ENCODE peak calls at places on chromosomes 12 and 14, in eight cellular contexts. One of them, this sample, is unnamed.

GRCh38 chr14:25042362-25043299 is 7.3 kb downstream of the STXBP6 start:
- DNase-seq in NCI-H2081: no peak
- DNase-seq in choroid plexus epithelial cell: peak; percentile 87
- DNase-seq in activated T-cell treated with anti-CD3 and anti-CD28 coated beads for 48 hours: no peak
- DNase-seq in NCI-H774: no peak
- DNase-seq in C1 segment of cervical spinal cord: no peak
- DNase-seq in left ventricle myocardium inferior: no peak
- DNase-seq in stimulated activated CD4-positive, alpha-beta T cell treated with anti-CD3 and anti-CD28 coated beads, Interleukin-15, amount 100 ng/mL, for 1 hour: no peak
- DNase-seq in this sample: no peak

GRCh38 chr14:29919845-29920244 is 7.8 kb downstream of the PRKD1 start:
- DNase-seq in stimulated activated CD4-positive, alpha-beta T cell treated with anti-CD3 and anti-CD28 coated beads, Interleukin-15, amount 100 ng/mL, for 1 hour: no peak
- DNase-seq in left ventricle myocardium inferior: no peak
- DNase-seq in NCI-H774: no peak
- DNase-seq in activated T-cell treated with anti-CD3 and anti-CD28 coated beads for 48 hours: no peak
- DNase-seq in NCI-H2081: no peak
- DNase-seq in C1 segment of cervical spinal cord: no peak
- DNase-seq in choroid plexus epithelial cell: no peak
- DNase-seq in this sample: no peak

GRCh38 chr12:71410844-71411243 is 28.8 kb upstream of the LGR5 start:
- DNase-seq in C1 segment of cervical spinal cord: no peak
- DNase-seq in choroid plexus epithelial cell: no peak
- DNase-seq in activated T-cell treated with anti-CD3 and anti-CD28 coated beads for 48 hours: no peak
- DNase-seq in NCI-H2081: no peak
- DNase-seq in NCI-H774: no peak
- DNase-seq in stimulated activated CD4-positive, alpha-beta T cell treated with anti-CD3 and anti-CD28 coated beads, Interleukin-15, amount 100 ng/mL, for 1 hour: no peak
- DNase-seq in left ventricle myocardium inferior: no peak
- DNase-seq in this sample: no peak

GRCh38 chr12:63967358-63967757 is 122.9 kb downstream of the SRGAP1 start:
- DNase-seq in NCI-H2081: no peak
- DNase-seq in choroid plexus epithelial cell: peak; percentile 68
- DNase-seq in left ventricle myocardium inferior: no peak
- DNase-seq in C1 segment of cervical spinal cord: no peak
- DNase-seq in stimulated activated CD4-positive, alpha-beta T cell treated with anti-CD3 and anti-CD28 coated beads, Interleukin-15, amount 100 ng/mL, for 1 hour: no peak
- DNase-seq in NCI-H774: no peak
- DNase-seq in activated T-cell treated with anti-CD3 and anti-CD28 coated beads for 48 hours: no peak
- DNase-seq in this sample: no peak

GRCh38 chr12:24822121-24822899 is 126.6 kb downstream of the BCAT1 start:
- DNase-seq in choroid plexus epithelial cell: peak; percentile 97
- DNase-seq in NCI-H774: no peak
- DNase-seq in C1 segment of cervical spinal cord: no peak
- DNase-seq in activated T-cell treated with anti-CD3 and anti-CD28 coated beads for 48 hours: no peak
- DNase-seq in left ventricle myocardium inferior: no peak
- DNase-seq in NCI-H2081: no peak
- DNase-seq in stimulated activated CD4-positive, alpha-beta T cell treated with anti-CD3 and anti-CD28 coated beads, Interleukin-15, amount 100 ng/mL, for 1 hour: no peak
- DNase-seq in this sample: no peak

GRCh38 chr12:116336542-116337065 is 59.1 kb upstream of the MED13L start:
- DNase-seq in NCI-H2081: no peak
- DNase-seq in choroid plexus epithelial cell: peak; percentile 52
- DNase-seq in C1 segment of cervical spinal cord: no peak
- DNase-seq in left ventricle myocardium inferior: no peak
- DNase-seq in NCI-H774: no peak
- DNase-seq in stimulated activated CD4-positive, alpha-beta T cell treated with anti-CD3 and anti-CD28 coated beads, Interleukin-15, amount 100 ng/mL, for 1 hour: no peak
- DNase-seq in activated T-cell treated with anti-CD3 and anti-CD28 coated beads for 48 hours: no peak
- DNase-seq in this sample: no peak

GRCh38 chr14:53330441-53330840 is 177.3 kb upstream of the DDHD1 start:
- DNase-seq in choroid plexus epithelial cell: no peak
- DNase-seq in activated T-cell treated with anti-CD3 and anti-CD28 coated beads for 48 hours: no peak
- DNase-seq in C1 segment of cervical spinal cord: no peak
- DNase-seq in NCI-H2081: no peak
- DNase-seq in stimulated activated CD4-positive, alpha-beta T cell treated with anti-CD3 and anti-CD28 coated beads, Interleukin-15, amount 100 ng/mL, for 1 hour: no peak
- DNase-seq in NCI-H774: no peak
- DNase-seq in left ventricle myocardium inferior: no peak
- DNase-seq in this sample: no peak

GRCh38 chr12:119645535-119646059 is 22.3 kb upstream of the PRKAB1 start:
- DNase-seq in NCI-H2081: no peak
- DNase-seq in activated T-cell treated with anti-CD3 and anti-CD28 coated beads for 48 hours: no peak
- DNase-seq in choroid plexus epithelial cell: no peak
- DNase-seq in C1 segment of cervical spinal cord: no peak
- DNase-seq in NCI-H774: no peak
- DNase-seq in stimulated activated CD4-positive, alpha-beta T cell treated with anti-CD3 and anti-CD28 coated beads, Interleukin-15, amount 100 ng/mL, for 1 hour: no peak
- DNase-seq in left ventricle myocardium inferior: no peak
- DNase-seq in this sample: no peak

GRCh38 chr14:106372870-106373657 is 846.7 kb downstream of the TMEM121 start:
- DNase-seq in C1 segment of cervical spinal cord: no peak
- DNase-seq in choroid plexus epithelial cell: no peak
- DNase-seq in left ventricle myocardium inferior: peak; percentile 21
- DNase-seq in stimulated activated CD4-positive, alpha-beta T cell treated with anti-CD3 and anti-CD28 coated beads, Interleukin-15, amount 100 ng/mL, for 1 hour: peak; percentile 63
- DNase-seq in NCI-H2081: peak; percentile 41
- DNase-seq in NCI-H774: peak; percentile 62
- DNase-seq in activated T-cell treated with anti-CD3 and anti-CD28 coated beads for 48 hours: peak; percentile 80
- DNase-seq in this sample: peak; percentile 74

GRCh38 chr12:49962861-49963765 is 1.4 kb downstream of the AQP5 start:
- DNase-seq in choroid plexus epithelial cell: no peak
- DNase-seq in NCI-H2081: peak; percentile 33
- DNase-seq in activated T-cell treated with anti-CD3 and anti-CD28 coated beads for 48 hours: no peak
- DNase-seq in NCI-H774: peak; percentile 61
- DNase-seq in stimulated activated CD4-positive, alpha-beta T cell treated with anti-CD3 and anti-CD28 coated beads, Interleukin-15, amount 100 ng/mL, for 1 hour: no peak
- DNase-seq in C1 segment of cervical spinal cord: no peak
- DNase-seq in left ventricle myocardium inferior: peak; percentile 71
- DNase-seq in this sample: no peak

GRCh38 chr12:113693693-113694092 is 222.0 kb upstream of the LHX5 start:
- DNase-seq in C1 segment of cervical spinal cord: no peak
- DNase-seq in NCI-H2081: no peak
- DNase-seq in NCI-H774: no peak
- DNase-seq in choroid plexus epithelial cell: no peak
- DNase-seq in stimulated activated CD4-positive, alpha-beta T cell treated with anti-CD3 and anti-CD28 coated beads, Interleukin-15, amount 100 ng/mL, for 1 hour: no peak
- DNase-seq in left ventricle myocardium inferior: no peak
- DNase-seq in activated T-cell treated with anti-CD3 and anti-CD28 coated beads for 48 hours: no peak
- DNase-seq in this sample: no peak

GRCh38 chr12:27331927-27332324 is 710 bp upstream of the BMAL2 start:
- DNase-seq in stimulated activated CD4-positive, alpha-beta T cell treated with anti-CD3 and anti-CD28 coated beads, Interleukin-15, amount 100 ng/mL, for 1 hour: no peak
- DNase-seq in C1 segment of cervical spinal cord: no peak
- DNase-seq in left ventricle myocardium inferior: no peak
- DNase-seq in NCI-H2081: no peak
- DNase-seq in choroid plexus epithelial cell: peak; percentile 4
- DNase-seq in activated T-cell treated with anti-CD3 and anti-CD28 coated beads for 48 hours: no peak
- DNase-seq in NCI-H774: no peak
- DNase-seq in this sample: no peak

GRCh38 chr14:67729072-67729561 is 27.4 kb downstream of the RDH12 start:
- DNase-seq in C1 segment of cervical spinal cord: no peak
- DNase-seq in left ventricle myocardium inferior: no peak
- DNase-seq in choroid plexus epithelial cell: peak; percentile 12
- DNase-seq in NCI-H774: no peak
- DNase-seq in stimulated activated CD4-positive, alpha-beta T cell treated with anti-CD3 and anti-CD28 coated beads, Interleukin-15, amount 100 ng/mL, for 1 hour: no peak
- DNase-seq in activated T-cell treated with anti-CD3 and anti-CD28 coated beads for 48 hours: no peak
- DNase-seq in NCI-H2081: no peak
- DNase-seq in this sample: no peak

GRCh38 chr12:117658226-117658625 is 296.8 kb upstream of the NOS1 start:
- DNase-seq in choroid plexus epithelial cell: no peak
- DNase-seq in left ventricle myocardium inferior: no peak
- DNase-seq in C1 segment of cervical spinal cord: no peak
- DNase-seq in NCI-H2081: no peak
- DNase-seq in activated T-cell treated with anti-CD3 and anti-CD28 coated beads for 48 hours: no peak
- DNase-seq in stimulated activated CD4-positive, alpha-beta T cell treated with anti-CD3 and anti-CD28 coated beads, Interleukin-15, amount 100 ng/mL, for 1 hour: no peak
- DNase-seq in NCI-H774: no peak
- DNase-seq in this sample: no peak

GRCh38 chr12:14264316-14264715 is 101.2 kb upstream of the ATF7IP start:
- DNase-seq in NCI-H2081: no peak
- DNase-seq in stimulated activated CD4-positive, alpha-beta T cell treated with anti-CD3 and anti-CD28 coated beads, Interleukin-15, amount 100 ng/mL, for 1 hour: no peak
- DNase-seq in left ventricle myocardium inferior: no peak
- DNase-seq in choroid plexus epithelial cell: no peak
- DNase-seq in activated T-cell treated with anti-CD3 and anti-CD28 coated beads for 48 hours: no peak
- DNase-seq in C1 segment of cervical spinal cord: no peak
- DNase-seq in NCI-H774: no peak
- DNase-seq in this sample: no peak

GRCh38 chr12:22856120-22856699 is 231.2 kb downstream of the ETNK1 start:
- DNase-seq in choroid plexus epithelial cell: peak; percentile 66
- DNase-seq in C1 segment of cervical spinal cord: no peak
- DNase-seq in NCI-H774: peak; percentile 35
- DNase-seq in stimulated activated CD4-positive, alpha-beta T cell treated with anti-CD3 and anti-CD28 coated beads, Interleukin-15, amount 100 ng/mL, for 1 hour: no peak
- DNase-seq in activated T-cell treated with anti-CD3 and anti-CD28 coated beads for 48 hours: no peak
- DNase-seq in NCI-H2081: peak; percentile 40
- DNase-seq in left ventricle myocardium inferior: no peak
- DNase-seq in this sample: no peak

GRCh38 chr14:59254911-59255545 is 66.6 kb downstream of the DAAM1 start:
- DNase-seq in choroid plexus epithelial cell: peak; percentile 66
- DNase-seq in NCI-H774: no peak
- DNase-seq in left ventricle myocardium inferior: no peak
- DNase-seq in stimulated activated CD4-positive, alpha-beta T cell treated with anti-CD3 and anti-CD28 coated beads, Interleukin-15, amount 100 ng/mL, for 1 hour: no peak
- DNase-seq in NCI-H2081: no peak
- DNase-seq in activated T-cell treated with anti-CD3 and anti-CD28 coated beads for 48 hours: no peak
- DNase-seq in C1 segment of cervical spinal cord: no peak
- DNase-seq in this sample: no peak

GRCh38 chr14:99080306-99080705 is 191.7 kb downstream of the BCL11B start:
- DNase-seq in choroid plexus epithelial cell: no peak
- DNase-seq in stimulated activated CD4-positive, alpha-beta T cell treated with anti-CD3 and anti-CD28 coated beads, Interleukin-15, amount 100 ng/mL, for 1 hour: no peak
- DNase-seq in activated T-cell treated with anti-CD3 and anti-CD28 coated beads for 48 hours: no peak
- DNase-seq in left ventricle myocardium inferior: no peak
- DNase-seq in NCI-H774: no peak
- DNase-seq in NCI-H2081: no peak
- DNase-seq in C1 segment of cervical spinal cord: no peak
- DNase-seq in this sample: no peak

GRCh38 chr14:105487986-105488777 is 1.5 kb downstream of the CRIP1 start:
- DNase-seq in stimulated activated CD4-positive, alpha-beta T cell treated with anti-CD3 and anti-CD28 coated beads, Interleukin-15, amount 100 ng/mL, for 1 hour: no peak
- DNase-seq in NCI-H2081: no peak
- DNase-seq in NCI-H774: no peak
- DNase-seq in C1 segment of cervical spinal cord: no peak
- DNase-seq in activated T-cell treated with anti-CD3 and anti-CD28 coated beads for 48 hours: no peak
- DNase-seq in choroid plexus epithelial cell: no peak
- DNase-seq in left ventricle myocardium inferior: peak; percentile 26
- DNase-seq in this sample: peak; percentile 16

GRCh38 chr12:95709152-95709551 is 81.4 kb downstream of the NTN4 start:
- DNase-seq in NCI-H2081: no peak
- DNase-seq in C1 segment of cervical spinal cord: no peak
- DNase-seq in stimulated activated CD4-positive, alpha-beta T cell treated with anti-CD3 and anti-CD28 coated beads, Interleukin-15, amount 100 ng/mL, for 1 hour: no peak
- DNase-seq in choroid plexus epithelial cell: no peak
- DNase-seq in left ventricle myocardium inferior: no peak
- DNase-seq in NCI-H774: no peak
- DNase-seq in activated T-cell treated with anti-CD3 and anti-CD28 coated beads for 48 hours: no peak
- DNase-seq in this sample: no peak

GRCh38 chr12:62738105-62738504 is 196.8 kb downstream of the PPM1H start:
- DNase-seq in left ventricle myocardium inferior: no peak
- DNase-seq in NCI-H774: no peak
- DNase-seq in stimulated activated CD4-positive, alpha-beta T cell treated with anti-CD3 and anti-CD28 coated beads, Interleukin-15, amount 100 ng/mL, for 1 hour: no peak
- DNase-seq in NCI-H2081: no peak
- DNase-seq in C1 segment of cervical spinal cord: no peak
- DNase-seq in choroid plexus epithelial cell: peak; percentile 40
- DNase-seq in activated T-cell treated with anti-CD3 and anti-CD28 coated beads for 48 hours: no peak
- DNase-seq in this sample: no peak

GRCh38 chr12:2640709-2641108 is 154.1 kb upstream of the FKBP4 start:
- DNase-seq in left ventricle myocardium inferior: peak; percentile 40
- DNase-seq in stimulated activated CD4-positive, alpha-beta T cell treated with anti-CD3 and anti-CD28 coated beads, Interleukin-15, amount 100 ng/mL, for 1 hour: no peak
- DNase-seq in choroid plexus epithelial cell: peak; percentile 95
- DNase-seq in NCI-H2081: no peak
- DNase-seq in NCI-H774: no peak
- DNase-seq in C1 segment of cervical spinal cord: no peak
- DNase-seq in activated T-cell treated with anti-CD3 and anti-CD28 coated beads for 48 hours: peak; percentile 24
- DNase-seq in this sample: no peak

GRCh38 chr12:108312073-108312884 is 26.8 kb downstream of the CMKLR1 start:
- DNase-seq in activated T-cell treated with anti-CD3 and anti-CD28 coated beads for 48 hours: no peak
- DNase-seq in choroid plexus epithelial cell: no peak
- DNase-seq in stimulated activated CD4-positive, alpha-beta T cell treated with anti-CD3 and anti-CD28 coated beads, Interleukin-15, amount 100 ng/mL, for 1 hour: no peak
- DNase-seq in NCI-H2081: no peak
- DNase-seq in NCI-H774: no peak
- DNase-seq in left ventricle myocardium inferior: no peak
- DNase-seq in C1 segment of cervical spinal cord: no peak
- DNase-seq in this sample: no peak

GRCh38 chr12:122871851-122872785 is 23.8 kb downstream of the VPS37B start:
- DNase-seq in C1 segment of cervical spinal cord: peak; percentile 57
- DNase-seq in NCI-H774: peak; percentile 12
- DNase-seq in left ventricle myocardium inferior: peak; percentile 60
- DNase-seq in choroid plexus epithelial cell: peak; percentile 82
- DNase-seq in NCI-H2081: peak; percentile 91
- DNase-seq in stimulated activated CD4-positive, alpha-beta T cell treated with anti-CD3 and anti-CD28 coated beads, Interleukin-15, amount 100 ng/mL, for 1 hour: no peak
- DNase-seq in activated T-cell treated with anti-CD3 and anti-CD28 coated beads for 48 hours: peak; percentile 63
- DNase-seq in this sample: no peak

GRCh38 chr14:97887690-97888089 is 1090.5 kb downstream of the VRK1 start:
- DNase-seq in activated T-cell treated with anti-CD3 and anti-CD28 coated beads for 48 hours: no peak
- DNase-seq in left ventricle myocardium inferior: no peak
- DNase-seq in C1 segment of cervical spinal cord: no peak
- DNase-seq in NCI-H2081: no peak
- DNase-seq in NCI-H774: no peak
- DNase-seq in choroid plexus epithelial cell: no peak
- DNase-seq in stimulated activated CD4-positive, alpha-beta T cell treated with anti-CD3 and anti-CD28 coated beads, Interleukin-15, amount 100 ng/mL, for 1 hour: no peak
- DNase-seq in this sample: no peak

GRCh38 chr14:92397140-92397815 is 74.3 kb downstream of the SLC24A4 start:
- DNase-seq in left ventricle myocardium inferior: no peak
- DNase-seq in activated T-cell treated with anti-CD3 and anti-CD28 coated beads for 48 hours: no peak
- DNase-seq in NCI-H774: no peak
- DNase-seq in stimulated activated CD4-positive, alpha-beta T cell treated with anti-CD3 and anti-CD28 coated beads, Interleukin-15, amount 100 ng/mL, for 1 hour: no peak
- DNase-seq in NCI-H2081: no peak
- DNase-seq in choroid plexus epithelial cell: no peak
- DNase-seq in C1 segment of cervical spinal cord: no peak
- DNase-seq in this sample: no peak

GRCh38 chr14:62179367-62180018 is 417.3 kb downstream of the SNAPC1 start:
- DNase-seq in C1 segment of cervical spinal cord: no peak
- DNase-seq in NCI-H774: peak; percentile 41
- DNase-seq in stimulated activated CD4-positive, alpha-beta T cell treated with anti-CD3 and anti-CD28 coated beads, Interleukin-15, amount 100 ng/mL, for 1 hour: no peak
- DNase-seq in choroid plexus epithelial cell: peak; percentile 92
- DNase-seq in NCI-H2081: peak; percentile 84
- DNase-seq in left ventricle myocardium inferior: peak; percentile 16
- DNase-seq in activated T-cell treated with anti-CD3 and anti-CD28 coated beads for 48 hours: peak; percentile 6
- DNase-seq in this sample: no peak

GRCh38 chr12:105225505-105225904 is 10.5 kb downstream of the APPL2 start:
- DNase-seq in stimulated activated CD4-positive, alpha-beta T cell treated with anti-CD3 and anti-CD28 coated beads, Interleukin-15, amount 100 ng/mL, for 1 hour: no peak
- DNase-seq in activated T-cell treated with anti-CD3 and anti-CD28 coated beads for 48 hours: no peak
- DNase-seq in NCI-H774: no peak
- DNase-seq in left ventricle myocardium inferior: no peak
- DNase-seq in NCI-H2081: no peak
- DNase-seq in choroid plexus epithelial cell: no peak
- DNase-seq in C1 segment of cervical spinal cord: no peak
- DNase-seq in this sample: no peak

GRCh38 chr12:62332598-62332997 is 72.4 kb downstream of the USP15 start:
- DNase-seq in C1 segment of cervical spinal cord: no peak
- DNase-seq in NCI-H2081: no peak
- DNase-seq in activated T-cell treated with anti-CD3 and anti-CD28 coated beads for 48 hours: no peak
- DNase-seq in stimulated activated CD4-positive, alpha-beta T cell treated with anti-CD3 and anti-CD28 coated beads, Interleukin-15, amount 100 ng/mL, for 1 hour: no peak
- DNase-seq in left ventricle myocardium inferior: no peak
- DNase-seq in choroid plexus epithelial cell: peak; percentile 36
- DNase-seq in NCI-H774: no peak
- DNase-seq in this sample: no peak

GRCh38 chr14:73833530-73834257 is 17.9 kb upstream of the PTGR2 start:
- DNase-seq in activated T-cell treated with anti-CD3 and anti-CD28 coated beads for 48 hours: no peak
- DNase-seq in NCI-H774: no peak
- DNase-seq in C1 segment of cervical spinal cord: peak; percentile 60
- DNase-seq in choroid plexus epithelial cell: no peak
- DNase-seq in stimulated activated CD4-positive, alpha-beta T cell treated with anti-CD3 and anti-CD28 coated beads, Interleukin-15, amount 100 ng/mL, for 1 hour: no peak
- DNase-seq in left ventricle myocardium inferior: peak; percentile 27
- DNase-seq in NCI-H2081: no peak
- DNase-seq in this sample: no peak

GRCh38 chr14:31420013-31420318 is 384 bp downstream of the HEATR5A start:
- DNase-seq in NCI-H2081: peak; percentile 34
- DNase-seq in C1 segment of cervical spinal cord: peak; percentile 57
- DNase-seq in choroid plexus epithelial cell: no peak
- DNase-seq in stimulated activated CD4-positive, alpha-beta T cell treated with anti-CD3 and anti-CD28 coated beads, Interleukin-15, amount 100 ng/mL, for 1 hour: peak; percentile 3
- DNase-seq in left ventricle myocardium inferior: peak; percentile 63
- DNase-seq in activated T-cell treated with anti-CD3 and anti-CD28 coated beads for 48 hours: peak; percentile 12
- DNase-seq in NCI-H774: peak; percentile 61
- DNase-seq in this sample: peak; percentile 14

This sample was measured in naive thymus-derived CD4-positive, alpha-beta T cell.